ENCODE peak calls at places on chromosome 22, in five cellular contexts. W is sigmoid colon, F is transverse colon, Z is A549, D is ovary. A is an unnamed sample.
A peak's percentile ranks its signal among the peaks of the same experiment; 100 is the strongest.

GRCh38 chr22:33325232-33326004 is 267.2 kb upstream of the SYN3 start:
- DNase-seq in W (no peak), D (no peak), F (no peak), Z (no peak), A (no peak)

GRCh38 chr22:37818397-37819099 is 4.6 kb upstream of the GALR3 start:
- DNase-seq in Z (no peak), D (peak; percentile 48), W (peak; percentile 83), F (peak; percentile 77), A (peak; percentile 71)

GRCh38 chr22:46907578-46908215 is 145.2 kb downstream of the TBC1D22A start:
- DNase-seq in W (no peak), D (no peak), F (no peak), Z (no peak), A (no peak)

GRCh38 chr22:44360686-44361381 is 48.1 kb upstream of the SHISAL1 start:
- DNase-seq in Z (peak; percentile 82), W (peak; percentile 85), D (peak; percentile 57), F (peak; percentile 17), A (peak; percentile 78)

GRCh38 chr22:42560781-42561180 is 7.0 kb downstream of the SERHL2 start:
- DNase-seq in D (no peak), Z (peak; percentile 26), F (no peak), W (no peak), A (no peak)

GRCh38 chr22:36455571-36456458 is 25.6 kb downstream of the TXN2 start:
- DNase-seq in D (no peak), F (no peak), W (no peak), Z (no peak), A (peak; percentile 76)

GRCh38 chr22:42901790-42902508 is 44.9 kb upstream of the ARFGAP3 start:
- DNase-seq in Z (no peak), W (no peak), F (no peak), D (no peak), A (no peak)

GRCh38 chr22:27224485-27225364 is 567.3 kb downstream of the MIAT start:
- DNase-seq in W (no peak), F (no peak), Z (no peak), D (peak; percentile 53), A (no peak)

GRCh38 chr22:19903031-19903430 is 38.5 kb upstream of the COMT start:
- DNase-seq in F (no peak), Z (no peak), W (no peak), D (no peak), A (no peak)

GRCh38 chr22:22609271-22609670 is 35.1 kb upstream of the GGTLC2 start:
- DNase-seq in Z (no peak), W (no peak), D (no peak), F (no peak), A (no peak)

GRCh38 chr22:20857838-20858614 is 585 bp downstream of the PI4KA start:
- DNase-seq in F (peak; percentile 85), D (peak; percentile 88), Z (peak; percentile 84), W (peak; percentile 95), A (peak; percentile 78)

GRCh38 chr22:42792453-42792908 is 64.6 kb downstream of the ARFGAP3 start:
- DNase-seq in Z (no peak), D (no peak), F (no peak), W (peak; percentile 61), A (no peak)

GRCh38 chr22:46149493-46149997 is 781 bp upstream of the PPARA start:
- DNase-seq in W (peak; percentile 84), D (peak; percentile 56), F (peak; percentile 79), Z (no peak), A (peak; percentile 75)

GRCh38 chr22:38835888-38836301 is 7.9 kb downstream of the NPTXR start:
- DNase-seq in D (no peak), Z (no peak), W (no peak), F (no peak), A (no peak)

GRCh38 chr22:47286590-47286989 is 524.1 kb downstream of the TBC1D22A start:
- DNase-seq in Z (no peak), D (no peak), W (peak; percentile 46), F (no peak), A (no peak)

GRCh38 chr22:41106122-41106968 is 14.0 kb downstream of the EP300 start:
- DNase-seq in Z (peak; percentile 16), W (no peak), D (no peak), F (no peak), A (no peak)

GRCh38 chr22:37303821-37304274 is 21.5 kb downstream of the CYTH4 start:
- DNase-seq in W (no peak), F (no peak), Z (peak; percentile 67), D (no peak), A (no peak)

DNA sequence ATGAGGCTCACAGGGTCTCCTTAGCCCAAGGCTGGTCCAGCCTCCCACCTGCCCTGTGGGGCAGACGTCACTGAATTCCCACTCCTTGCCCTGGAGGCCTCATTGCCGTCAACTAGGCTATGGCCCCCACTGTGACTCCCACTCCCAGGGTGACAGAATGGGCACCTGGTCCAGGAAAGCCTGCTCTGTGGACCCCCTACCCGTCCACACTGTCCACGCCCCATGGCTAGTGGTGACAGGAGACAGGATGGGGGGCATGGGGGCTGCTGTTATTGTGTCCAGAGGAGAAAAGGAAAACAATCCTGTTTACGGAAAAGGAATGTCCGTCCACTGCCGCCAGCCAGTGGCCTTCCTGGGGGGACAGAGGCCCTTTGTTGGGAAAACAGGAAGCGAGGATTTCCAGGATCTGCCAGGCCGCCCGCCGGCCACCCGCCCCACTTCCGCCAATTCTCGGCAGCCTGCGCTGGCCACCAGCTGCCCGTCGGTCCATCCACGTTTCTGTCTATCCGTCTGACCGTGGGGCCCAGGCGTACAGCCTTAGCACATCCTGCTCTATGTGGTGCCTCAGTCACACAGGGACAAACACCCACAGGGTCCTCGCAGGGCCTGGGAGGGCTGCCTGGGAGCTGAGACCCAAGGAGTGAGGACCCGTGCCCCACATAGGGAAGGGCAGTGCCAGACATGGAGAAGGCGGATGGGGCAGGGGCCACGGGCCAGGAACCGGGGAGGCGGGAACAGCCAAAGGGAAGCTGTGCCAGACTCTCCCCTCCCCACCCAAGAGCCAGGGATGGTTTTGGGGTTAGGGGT is 19.5 kb downstream of the CRELD2 start:
- DNase-seq in Z (no peak), W (no peak), D (no peak), F (no peak), A (peak; percentile 29)
- TF ChIP-seq EP300 in Z (no peak), W (no peak), D (no peak), F (peak; percentile 33), A (no peak)

GRCh38 chr22:29308791-29309262 is 2.4 kb downstream of the GAS2L1 start:
- DNase-seq in Z (no peak), W (peak; percentile 69), F (peak; percentile 50), D (no peak), A (no peak)

GRCh38 chr22:29310065-29310862 is 3.8 kb downstream of the GAS2L1 start:
- DNase-seq in W (peak; percentile 79), D (no peak), Z (no peak), F (no peak), A (no peak)

GRCh38 chr22:29310863-29311339 is 4.5 kb downstream of the GAS2L1 start:
- DNase-seq in W (peak; percentile 98), D (peak; percentile 98), F (peak; percentile 92), Z (peak; percentile 88), A (peak; percentile 89)

GRCh38 chr22:29308148-29308790 is 1.8 kb downstream of the GAS2L1 start:
- DNase-seq in D (no peak), F (no peak), Z (no peak), W (peak; percentile 71), A (no peak)

DNA sequence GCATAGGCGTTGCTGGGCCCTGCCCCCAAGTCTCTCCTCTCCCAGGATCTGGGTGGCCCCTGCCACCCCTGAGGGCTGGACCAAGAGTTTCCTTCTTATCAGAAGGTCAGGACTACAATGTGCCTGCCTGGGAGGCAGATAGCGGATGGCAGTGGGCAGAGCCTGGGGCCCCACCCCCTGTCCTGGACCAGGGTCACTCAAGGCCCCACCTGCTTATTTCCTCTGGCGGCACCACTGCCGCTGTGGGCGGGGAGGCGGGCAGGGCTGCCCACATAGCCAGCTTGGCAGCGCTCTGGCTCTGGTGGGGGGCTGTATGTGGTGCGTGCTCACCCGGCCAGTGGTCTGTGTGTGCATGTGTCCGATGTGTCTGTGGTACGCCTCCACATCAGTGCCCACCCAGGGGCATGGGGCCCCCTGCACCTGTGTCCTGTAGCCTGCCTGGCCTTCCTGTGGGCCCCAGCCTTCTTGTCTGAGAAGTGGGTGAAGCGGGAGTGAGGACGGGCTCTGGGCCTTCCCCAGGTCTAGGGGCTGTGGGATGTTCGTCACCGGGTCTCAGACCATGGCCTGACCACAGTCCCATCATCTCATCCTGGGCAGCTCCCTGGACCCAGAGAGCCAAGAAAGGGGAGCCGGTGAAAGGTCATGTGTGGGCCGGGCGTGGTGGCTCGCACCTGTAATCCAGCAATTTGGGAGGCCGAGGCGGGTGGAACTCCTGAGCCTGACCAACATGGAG is 3.0 kb downstream of the GAS2L1 start:
- DNase-seq in D (no peak), Z (no peak), W (peak; percentile 71), F (peak; percentile 50), A (peak; percentile 80)
- TF ChIP-seq EP300 in D (no peak), Z (no peak), W (no peak), F (no peak), A (no peak)

GRCh38 chr22:31497148-31497938 is 1.0 kb downstream of the SFI1 start:
- DNase-seq in Z (no peak), W (no peak), D (no peak), F (no peak), A (no peak)

GRCh38 chr22:31492151-31492550 is 2.5 kb upstream of the EIF4ENIF1 start:
- DNase-seq in Z (no peak), W (no peak), F (no peak), D (no peak), A (no peak)

GRCh38 chr22:31495343-31495742 is 993 bp upstream of the SFI1 start:
- DNase-seq in W (no peak), Z (no peak), D (peak; percentile 13), F (no peak), A (no peak)

GRCh38 chr22:31496735-31497146 is 405 bp downstream of the SFI1 start:
- DNase-seq in W (peak; percentile 76), Z (no peak), D (no peak), F (peak; percentile 52), A (no peak)

DNA sequence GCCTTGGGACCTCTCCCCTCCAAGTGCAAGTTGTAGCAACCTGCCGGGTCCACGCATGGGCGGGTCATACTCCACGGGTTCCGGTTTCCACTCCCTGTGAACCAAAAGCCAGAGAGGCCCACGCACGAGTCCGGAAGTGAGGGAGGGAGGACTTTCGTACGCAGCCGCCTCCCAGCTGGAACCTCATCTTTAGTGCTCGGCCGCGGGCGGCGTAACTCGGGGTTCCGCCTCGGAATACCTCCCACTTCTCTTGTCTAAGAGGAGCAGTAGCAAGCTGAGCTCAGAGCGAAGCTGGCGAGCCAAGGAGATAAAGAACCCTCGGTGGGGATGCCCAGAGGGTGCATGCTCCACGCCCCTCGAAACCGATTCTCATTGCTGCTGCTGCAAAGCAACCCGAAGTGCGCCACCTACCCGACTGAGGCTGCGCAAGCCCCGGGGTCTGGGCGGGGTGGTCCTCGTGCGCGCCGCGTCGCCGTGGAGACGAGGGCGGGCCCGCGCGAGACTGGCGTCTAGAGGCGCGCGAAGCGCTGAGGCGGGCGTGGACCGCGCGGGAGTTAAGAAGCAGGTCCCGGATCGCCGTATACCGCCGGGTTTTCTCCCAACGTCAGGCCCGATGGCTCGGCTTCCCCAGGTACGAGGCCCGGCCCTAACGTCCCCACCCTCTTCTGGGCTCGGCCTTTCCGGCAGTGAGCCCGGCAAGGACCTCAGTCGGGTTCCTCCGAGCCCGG is at the start of gene SFI1:
- DNase-seq in F (peak; percentile 95), W (peak; percentile 95), Z (peak; percentile 86), D (peak; percentile 90), A (peak; percentile 92)
- TF ChIP-seq EP300 in F (no peak), W (peak; percentile 11), Z (no peak), D (no peak), A (no peak)

DNA sequence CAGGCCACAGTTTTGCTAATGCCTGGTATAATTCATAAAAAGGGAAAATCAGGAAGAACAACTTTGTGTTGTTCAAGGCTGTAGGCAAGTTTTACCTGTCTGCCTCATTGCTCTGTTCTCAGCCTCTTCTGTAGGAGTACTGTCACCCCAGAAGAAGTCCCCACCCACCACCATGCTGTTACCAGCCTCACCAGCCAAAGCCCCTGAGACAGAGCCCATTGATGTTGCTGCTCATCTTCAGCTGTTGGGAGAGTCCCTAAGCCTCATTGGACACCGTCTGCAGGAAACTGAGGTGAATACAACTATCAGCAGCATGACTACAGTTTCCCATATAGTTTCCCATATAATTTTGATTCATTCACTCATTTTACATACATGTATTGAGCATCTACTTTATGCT is 11.6 kb upstream of the TOM1 start:
- DNase-seq in F (no peak), Z (no peak), W (no peak), D (no peak), A (no peak)
- TF ChIP-seq EP300 in F (no peak), Z (no peak), W (no peak), D (no peak), A (no peak)

A was measured in stomach.